ENCODE peak calls at places on chromosomes 16 and 17, in five cellular contexts. One of them, this sample, is unnamed.

GRCh38 chr17:83203472-83204221 is 124.2 kb downstream of the METRNL start:
- DNase-seq in neural progenitor cell: no peak
- DNase-seq in PC-3: no peak
- DNase-seq in transverse colon: peak
- DNase-seq in upper lobe of right lung: peak
- DNase-seq in this sample: peak

GRCh38 chr17:63826468-63827001 is 696 bp upstream of the PSMC5 start:
- DNase-seq in transverse colon: peak
- DNase-seq in neural progenitor cell: peak
- DNase-seq in PC-3: peak
- DNase-seq in upper lobe of right lung: no peak
- DNase-seq in this sample: no peak

GRCh38 chr17:79988163-79988971 is 47.3 kb downstream of the TBC1D16 start:
- DNase-seq in upper lobe of right lung: no peak
- DNase-seq in neural progenitor cell: no peak
- DNase-seq in PC-3: peak
- DNase-seq in transverse colon: peak
- DNase-seq in this sample: no peak

GRCh38 chr17:67585077-67585602 is 132.6 kb upstream of the NOL11 start:
- DNase-seq in upper lobe of right lung: no peak
- DNase-seq in neural progenitor cell: no peak
- DNase-seq in transverse colon: no peak
- DNase-seq in PC-3: peak
- DNase-seq in this sample: no peak

GRCh38 chr17:753407-753806 is 1.3 kb upstream of the GEMIN4 start:
- DNase-seq in transverse colon: no peak
- DNase-seq in neural progenitor cell: no peak
- DNase-seq in upper lobe of right lung: no peak
- DNase-seq in PC-3: no peak
- DNase-seq in this sample: no peak

GRCh38 chr16:25034916-25035315 is 19.7 kb upstream of the ARHGAP17 start:
- DNase-seq in neural progenitor cell: no peak
- DNase-seq in transverse colon: no peak
- DNase-seq in PC-3: peak
- DNase-seq in upper lobe of right lung: no peak
- DNase-seq in this sample: no peak

GRCh38 chr17:77445030-77445907 is 304.5 kb downstream of the SEC14L1 start:
- DNase-seq in transverse colon: peak
- DNase-seq in neural progenitor cell: no peak
- DNase-seq in PC-3: no peak
- DNase-seq in upper lobe of right lung: no peak
- DNase-seq in this sample: no peak

GRCh38 chr16:13708361-13708760 is 211.6 kb upstream of the ERCC4 start:
- DNase-seq in PC-3: no peak
- DNase-seq in neural progenitor cell: no peak
- DNase-seq in transverse colon: no peak
- DNase-seq in upper lobe of right lung: no peak
- DNase-seq in this sample: no peak

GRCh38 chr16:50602531-50603205 is 54.5 kb downstream of the NKD1 start:
- DNase-seq in transverse colon: peak
- DNase-seq in neural progenitor cell: no peak
- DNase-seq in upper lobe of right lung: no peak
- DNase-seq in PC-3: peak
- DNase-seq in this sample: no peak

GRCh38 chr17:17783825-17784598 is 52.8 kb downstream of the SREBF1 start:
- DNase-seq in transverse colon: peak
- DNase-seq in upper lobe of right lung: no peak
- DNase-seq in neural progenitor cell: peak
- DNase-seq in PC-3: no peak
- DNase-seq in this sample: peak

GRCh38 chr16:2919511-2920255 is 8.0 kb downstream of the FLYWCH1 start:
- DNase-seq in PC-3: peak
- DNase-seq in neural progenitor cell: peak
- DNase-seq in upper lobe of right lung: no peak
- DNase-seq in transverse colon: peak
- DNase-seq in this sample: peak

GRCh38 chr16:85206472-85207356 is 94.4 kb upstream of the CIBAR2 start:
- DNase-seq in upper lobe of right lung: peak
- DNase-seq in transverse colon: peak
- DNase-seq in neural progenitor cell: peak
- DNase-seq in PC-3: no peak
- DNase-seq in this sample: no peak

GRCh38 chr16:90020838-90021382 is 1.7 kb upstream of the DBNDD1 start:
- DNase-seq in upper lobe of right lung: no peak
- DNase-seq in neural progenitor cell: no peak
- DNase-seq in transverse colon: no peak
- DNase-seq in PC-3: peak
- DNase-seq in this sample: no peak

GRCh38 chr17:74780443-74781238 is 4.5 kb upstream of the NAT9 start:
- DNase-seq in upper lobe of right lung: no peak
- DNase-seq in transverse colon: no peak
- DNase-seq in neural progenitor cell: peak
- DNase-seq in PC-3: peak
- DNase-seq in this sample: peak

GRCh38 chr16:62038646-62039045 is 2.4 kb upstream of the CDH8 start:
- DNase-seq in upper lobe of right lung: no peak
- DNase-seq in PC-3: no peak
- DNase-seq in neural progenitor cell: peak
- DNase-seq in transverse colon: no peak
- DNase-seq in this sample: no peak

GRCh38 chr16:70493863-70494770 is 29.2 kb downstream of the COG4 start:
- DNase-seq in neural progenitor cell: no peak
- DNase-seq in PC-3: no peak
- DNase-seq in transverse colon: no peak
- DNase-seq in upper lobe of right lung: no peak
- DNase-seq in this sample: no peak

GRCh38 chr16:1823821-1824220 is 2.8 kb downstream of the HAGH start:
- DNase-seq in neural progenitor cell: peak
- DNase-seq in PC-3: peak
- DNase-seq in transverse colon: no peak
- DNase-seq in upper lobe of right lung: no peak
- DNase-seq in this sample: peak

GRCh38 chr17:18291718-18292540 is 22.9 kb downstream of the TOP3A start:
- DNase-seq in transverse colon: no peak
- DNase-seq in PC-3: no peak
- DNase-seq in neural progenitor cell: no peak
- DNase-seq in upper lobe of right lung: no peak
- DNase-seq in this sample: no peak

GRCh38 chr16:47143329-47143676 is 442 bp downstream of the NETO2 start:
- DNase-seq in neural progenitor cell: peak
- DNase-seq in upper lobe of right lung: peak
- DNase-seq in PC-3: peak
- DNase-seq in transverse colon: peak
- DNase-seq in this sample: peak

GRCh38 chr17:76404976-76405563 is 20.7 kb downstream of the SPHK1 start:
- DNase-seq in transverse colon: no peak
- DNase-seq in neural progenitor cell: no peak
- DNase-seq in upper lobe of right lung: no peak
- DNase-seq in PC-3: no peak
- DNase-seq in this sample: no peak

GRCh38 chr16:17380613-17381012 is 90.1 kb downstream of the XYLT1 start:
- DNase-seq in upper lobe of right lung: no peak
- DNase-seq in neural progenitor cell: no peak
- DNase-seq in PC-3: no peak
- DNase-seq in transverse colon: no peak
- DNase-seq in this sample: no peak

GRCh38 chr16:70740919-70741778 is 55.3 kb upstream of the MTSS2 start:
- DNase-seq in PC-3: no peak
- DNase-seq in transverse colon: no peak
- DNase-seq in upper lobe of right lung: no peak
- DNase-seq in neural progenitor cell: no peak
- DNase-seq in this sample: no peak

GRCh38 chr17:34651267-34651955 is 72.0 kb downstream of the TMEM132E start:
- DNase-seq in upper lobe of right lung: no peak
- DNase-seq in transverse colon: no peak
- DNase-seq in neural progenitor cell: no peak
- DNase-seq in PC-3: no peak
- DNase-seq in this sample: no peak

GRCh38 chr17:44308865-44309264 is 464 bp downstream of the RUNDC3A start:
- DNase-seq in PC-3: no peak
- DNase-seq in upper lobe of right lung: no peak
- DNase-seq in neural progenitor cell: no peak
- DNase-seq in transverse colon: no peak
- DNase-seq in this sample: peak

GRCh38 chr17:78105551-78105950 is 23.0 kb downstream of the TMC6 start:
- DNase-seq in PC-3: no peak
- DNase-seq in neural progenitor cell: no peak
- DNase-seq in transverse colon: peak
- DNase-seq in upper lobe of right lung: no peak
- DNase-seq in this sample: no peak

GRCh38 chr16:79269211-79269863 is 331.2 kb downstream of the MAF start:
- DNase-seq in transverse colon: no peak
- DNase-seq in neural progenitor cell: no peak
- DNase-seq in upper lobe of right lung: no peak
- DNase-seq in PC-3: no peak
- DNase-seq in this sample: no peak

GRCh38 chr17:82647593-82648164 is 565 bp downstream of the WDR45B start:
- DNase-seq in neural progenitor cell: peak
- DNase-seq in upper lobe of right lung: peak
- DNase-seq in transverse colon: peak
- DNase-seq in PC-3: peak
- DNase-seq in this sample: peak

GRCh38 chr16:78461496-78461938 is 362.1 kb downstream of the WWOX start:
- DNase-seq in upper lobe of right lung: no peak
- DNase-seq in PC-3: peak
- DNase-seq in neural progenitor cell: no peak
- DNase-seq in transverse colon: peak
- DNase-seq in this sample: no peak

GRCh38 chr17:50813583-50813982 is 21.8 kb upstream of the WFIKKN2 start:
- DNase-seq in upper lobe of right lung: no peak
- DNase-seq in transverse colon: no peak
- DNase-seq in PC-3: no peak
- DNase-seq in neural progenitor cell: no peak
- DNase-seq in this sample: no peak

DNA sequence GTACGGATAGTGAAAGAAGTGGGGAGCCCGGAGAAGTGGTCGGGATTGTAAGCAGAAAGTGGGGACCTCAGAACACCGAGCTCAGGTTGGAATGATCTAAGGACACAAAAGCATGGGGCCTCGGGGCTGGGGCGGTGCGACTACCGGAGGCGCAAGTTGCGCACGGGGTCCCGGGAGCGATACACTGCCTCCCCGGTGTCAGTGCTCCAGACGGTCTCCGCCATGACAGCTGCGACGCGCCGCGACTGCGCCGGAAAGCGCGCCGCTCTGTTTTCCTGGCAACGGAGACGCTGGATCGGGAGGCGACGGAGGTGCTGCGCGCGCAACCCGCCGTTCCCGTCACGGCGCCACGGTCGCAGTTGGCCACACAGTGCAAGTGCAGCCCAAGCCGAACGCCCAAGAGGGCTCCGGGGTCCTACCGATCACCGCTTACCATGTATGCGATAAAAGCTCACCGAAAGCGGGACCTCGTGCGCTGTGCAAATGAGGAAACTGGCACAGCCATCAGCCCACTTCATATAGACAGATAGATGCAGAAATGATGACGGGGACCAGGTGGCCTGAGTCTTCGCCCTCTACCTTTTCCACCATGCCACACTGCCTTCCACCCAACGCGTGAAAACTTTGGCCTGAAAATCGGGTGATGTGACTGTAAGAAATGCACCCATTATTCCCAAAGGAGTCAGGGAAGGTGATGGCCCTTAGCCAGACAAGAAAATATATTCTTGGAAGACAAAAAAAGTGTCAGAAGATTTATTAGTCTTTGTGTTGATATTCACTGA is at the start of gene MKS1:
- DNase-seq in neural progenitor cell: peak
- DNase-seq in upper lobe of right lung: peak
- DNase-seq in PC-3: peak
- DNase-seq in transverse colon: peak
- DNase-seq in this sample: peak
- H3K27ac ChIP-seq in neural progenitor cell: no peak
- H3K27ac ChIP-seq in upper lobe of right lung: peak
- H3K27ac ChIP-seq in PC-3: peak
- H3K27ac ChIP-seq in transverse colon: peak
- H3K27ac ChIP-seq in this sample: peak

GRCh38 chr16:4315185-4316102 is at the start of gene GLIS2:
- DNase-seq in PC-3: peak
- DNase-seq in transverse colon: peak
- DNase-seq in upper lobe of right lung: peak
- DNase-seq in neural progenitor cell: peak
- DNase-seq in this sample: peak
- H3K27ac ChIP-seq in PC-3: no peak
- H3K27ac ChIP-seq in transverse colon: peak
- H3K27ac ChIP-seq in upper lobe of right lung: peak
- H3K27ac ChIP-seq in neural progenitor cell: no peak
- H3K27ac ChIP-seq in this sample: peak

GRCh38 chr17:38589462-38590114 is 16.2 kb downstream of the SRCIN1 start:
- DNase-seq in upper lobe of right lung: no peak
- DNase-seq in neural progenitor cell: no peak
- DNase-seq in transverse colon: no peak
- DNase-seq in PC-3: no peak
- DNase-seq in this sample: no peak

GRCh38 chr17:38587193-38587592 is 18.6 kb downstream of the SRCIN1 start:
- DNase-seq in upper lobe of right lung: no peak
- DNase-seq in transverse colon: no peak
- DNase-seq in PC-3: no peak
- DNase-seq in neural progenitor cell: no peak
- DNase-seq in this sample: no peak

GRCh38 chr17:38588775-38589174 is 17.0 kb downstream of the SRCIN1 start:
- DNase-seq in upper lobe of right lung: no peak
- DNase-seq in neural progenitor cell: no peak
- DNase-seq in transverse colon: no peak
- DNase-seq in PC-3: no peak
- DNase-seq in this sample: no peak

GRCh38 chr17:38586788-38587187 is 19.0 kb downstream of the SRCIN1 start:
- DNase-seq in neural progenitor cell: no peak
- DNase-seq in PC-3: no peak
- DNase-seq in upper lobe of right lung: no peak
- DNase-seq in transverse colon: no peak
- DNase-seq in this sample: no peak

GRCh38 chr17:38587956-38588771 is 17.6 kb downstream of the SRCIN1 start:
- DNase-seq in transverse colon: no peak
- DNase-seq in PC-3: no peak
- DNase-seq in upper lobe of right lung: no peak
- DNase-seq in neural progenitor cell: peak
- DNase-seq in this sample: no peak
- H3K27ac ChIP-seq in transverse colon: no peak
- H3K27ac ChIP-seq in PC-3: no peak
- H3K27ac ChIP-seq in upper lobe of right lung: no peak
- H3K27ac ChIP-seq in neural progenitor cell: no peak
- H3K27ac ChIP-seq in this sample: no peak

DNA sequence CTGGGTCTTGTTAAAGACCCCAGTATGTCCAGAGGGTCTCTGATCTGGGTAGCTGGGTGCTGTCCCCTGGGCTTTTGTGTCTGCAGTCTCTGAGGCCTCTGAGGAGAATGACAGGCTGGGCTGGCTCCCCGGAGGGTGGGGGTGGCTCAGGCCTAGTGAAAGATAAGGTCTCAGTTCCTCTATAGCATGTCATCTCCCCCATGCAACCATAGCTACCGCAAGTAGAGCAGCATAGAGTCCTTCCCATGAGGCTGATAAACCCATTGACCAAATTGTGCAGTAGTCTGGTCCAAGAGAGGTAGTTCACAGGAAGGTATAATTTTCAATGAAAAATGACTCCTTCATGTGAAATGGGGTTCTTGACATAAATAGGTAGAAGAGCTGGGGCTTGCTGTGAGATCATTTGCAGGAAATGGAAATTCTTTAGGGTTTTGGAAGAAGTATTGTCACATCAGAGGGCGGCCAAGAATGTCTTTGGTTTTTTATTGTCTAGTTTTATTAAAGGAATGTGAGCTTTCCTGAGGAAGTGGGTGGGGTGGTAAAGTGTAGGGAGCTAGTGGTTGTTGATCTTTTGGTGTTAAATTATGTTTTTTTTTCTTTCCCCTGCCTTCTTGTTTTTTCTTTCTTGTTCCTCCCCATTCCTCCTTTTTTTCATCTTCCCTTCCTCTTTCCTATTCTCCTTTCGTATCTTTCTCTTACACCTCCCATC is 21.0 kb downstream of the SLC7A6OS start:
- DNase-seq in neural progenitor cell: no peak
- DNase-seq in upper lobe of right lung: no peak
- DNase-seq in transverse colon: no peak
- DNase-seq in PC-3: no peak
- DNase-seq in this sample: no peak
- H3K27ac ChIP-seq in neural progenitor cell: no peak
- H3K27ac ChIP-seq in upper lobe of right lung: peak
- H3K27ac ChIP-seq in transverse colon: peak
- H3K27ac ChIP-seq in PC-3: no peak
- H3K27ac ChIP-seq in this sample: no peak

This sample was measured in WERI-Rb-1.